ENCODE peak calls at places on chromosomes 2 and 18, in four cellular contexts. I, V, H and N are unnamed samples.

GRCh38 chr18:24089059-24089458 is 49.8 kb upstream of the CABYR start:
- DNase-seq in I (no peak), V (no peak), H (peak), N (no peak)

GRCh38 chr18:2958819-2959298 is 54.1 kb downstream of the LPIN2 start:
- DNase-seq in I (no peak), V (no peak), H (no peak), N (no peak)

GRCh38 chr18:31577195-31577594 is 14.5 kb upstream of the TTR start:
- DNase-seq in I (no peak), V (no peak), H (no peak), N (no peak)

GRCh38 chr2:146844226-146844990 is 1000.4 kb upstream of the ACVR2A start:
- DNase-seq in I (no peak), V (no peak), H (no peak), N (no peak)

GRCh38 chr2:127624321-127625145 is 21.4 kb upstream of the GPR17 start:
- DNase-seq in I (peak), V (no peak), H (no peak), N (no peak)

GRCh38 chr18:60978338-60978737 is 354.9 kb upstream of the CDH20 start:
- DNase-seq in I (no peak), V (no peak), H (peak), N (no peak)

GRCh38 chr2:2546046-2546445 is 215.0 kb upstream of the MYT1L start:
- DNase-seq in I (no peak), V (no peak), H (no peak), N (no peak)

GRCh38 chr2:20916604-20917286 is 93.8 kb upstream of the LDAH start:
- DNase-seq in I (no peak), V (no peak), H (peak), N (no peak)

GRCh38 chr2:112784199-112785189 is at the start of gene IL1A:
- DNase-seq in I (no peak), V (no peak), H (peak), N (no peak)

GRCh38 chr2:186032337-186032736 is 293.7 kb downstream of the FSIP2 start:
- DNase-seq in I (no peak), V (no peak), H (no peak), N (no peak)